ENCODE peak calls at places on chromosomes 4 and X, in ten cellular contexts. T, R, P, Y, A, U, Z, N, B and W are unnamed samples.

GRCh38 chrX:133527415-133527814 is 112.1 kb upstream of the GPC4 start:
- DNase-seq in Y (no peak), T (no peak), R (no peak), A (no peak), U (no peak), P (no peak), B (no peak), Z (no peak), N (no peak), W (no peak)

GRCh38 chr4:105474110-105474518 is 252 bp upstream of the PPA2 start:
- DNase-seq in P (no peak), Y (peak), Z (peak), N (no peak), A (no peak), U (peak), T (no peak), R (peak), B (no peak), W (peak)

GRCh38 chrX:33307954-33308353 is 96.6 kb upstream of the DMD start:
- DNase-seq in U (no peak), Y (no peak), T (no peak), N (no peak), P (no peak), Z (peak), B (no peak), R (no peak), A (no peak), W (no peak)

GRCh38 chr4:109723110-109723509 is 6.8 kb downstream of the PLA2G12A start:
- DNase-seq in Z (no peak), A (no peak), R (no peak), B (no peak), T (no peak), U (no peak), N (no peak), Y (no peak), P (no peak), W (no peak)

GRCh38 chrX:105191878-105192277 is 28.6 kb downstream of the TEX13A start:
- DNase-seq in R (no peak), N (peak), B (no peak), U (no peak), T (no peak), Z (peak), Y (no peak), A (no peak), P (peak), W (no peak)

GRCh38 chrX:15761564-15762191 is 23.6 kb downstream of the CA5B start:
- DNase-seq in P (no peak), Z (peak), A (no peak), Y (no peak), U (no peak), N (peak), B (no peak), T (no peak), R (no peak), W (no peak)

GRCh38 chrX:32137525-32137924 is 1065.7 kb upstream of the FTHL17 start:
- DNase-seq in N (no peak), T (no peak), Z (no peak), A (no peak), Y (no peak), B (no peak), U (no peak), P (no peak), R (no peak), W (no peak)

GRCh38 chrX:7120578-7121219 is 26.8 kb upstream of the STS start:
- DNase-seq in U (no peak), B (peak), N (no peak), Y (no peak), A (no peak), R (no peak), Z (peak), T (peak), P (no peak), W (no peak)

GRCh38 chr4:54971474-54971950 is 153.9 kb downstream of the KDR start:
- DNase-seq in P (peak), B (peak), U (no peak), A (no peak), N (peak), T (no peak), R (no peak), Z (peak), Y (no peak), W (no peak)

GRCh38 chr4:100224160-100224559 is 33.9 kb upstream of the DDIT4L start:
- DNase-seq in Z (no peak), P (no peak), B (no peak), N (no peak), A (no peak), Y (no peak), U (no peak), R (no peak), T (no peak), W (no peak)

GRCh38 chr4:74997942-74998341 is 65.0 kb downstream of the PARM1 start:
- DNase-seq in R (no peak), B (no peak), P (no peak), N (no peak), Z (no peak), T (peak), Y (no peak), A (no peak), U (no peak), W (no peak)

GRCh38 chr4:6278801-6279197 is 9.1 kb downstream of the WFS1 start:
- DNase-seq in P (no peak), U (no peak), Z (peak), B (peak), Y (no peak), N (peak), T (no peak), R (peak), A (no peak), W (no peak)

GRCh38 chrX:70022608-70023007 is 27.1 kb downstream of the AWAT2 start:
- DNase-seq in B (no peak), N (no peak), A (no peak), U (no peak), T (no peak), Y (no peak), P (no peak), R (no peak), Z (no peak), W (no peak)

GRCh38 chrX:63930140-63930539 is 145.1 kb upstream of the ARHGEF9 start:
- DNase-seq in N (peak), P (no peak), A (no peak), U (no peak), Y (no peak), R (no peak), T (no peak), Z (no peak), B (no peak), W (no peak)

GRCh38 chr4:14809203-14809602 is 193.1 kb upstream of the CPEB2 start:
- DNase-seq in U (no peak), B (no peak), Y (no peak), P (no peak), Z (no peak), T (no peak), R (no peak), A (no peak), N (no peak), W (no peak)

GRCh38 chr4:168451744-168452394 is 28.4 kb downstream of the DDX60L start:
- DNase-seq in A (no peak), R (no peak), P (peak), Z (peak), N (no peak), B (no peak), Y (no peak), U (no peak), T (no peak), W (no peak)

GRCh38 chr4:7338059-7338452 is 96.7 kb downstream of the PSAPL1 start:
- DNase-seq in Z (no peak), T (no peak), B (no peak), R (no peak), P (no peak), Y (no peak), N (no peak), U (no peak), A (no peak), W (no peak)

GRCh38 chrX:83759872-83760271 is 101.1 kb upstream of the CYLC1 start:
- DNase-seq in N (peak), Y (no peak), Z (no peak), A (no peak), B (peak), R (no peak), T (no peak), P (no peak), U (no peak), W (no peak)

GRCh38 chr4:72319596-72319995 is 249.4 kb downstream of the ADAMTS3 start:
- DNase-seq in A (no peak), Y (no peak), N (no peak), P (no peak), T (no peak), Z (peak), U (no peak), R (no peak), B (no peak), W (no peak)

GRCh38 chr4:5460106-5460801 is 248.1 kb downstream of the EVC2 start:
- DNase-seq in A (peak), Z (peak), N (peak), P (peak), T (no peak), R (peak), U (no peak), B (peak), Y (no peak), W (no peak)

GRCh38 chr4:153759407-153760226 is at the start of gene RNF175:
- DNase-seq in N (peak), Y (no peak), B (no peak), U (no peak), T (no peak), R (no peak), A (peak), Z (no peak), P (no peak), W (peak)

DNA sequence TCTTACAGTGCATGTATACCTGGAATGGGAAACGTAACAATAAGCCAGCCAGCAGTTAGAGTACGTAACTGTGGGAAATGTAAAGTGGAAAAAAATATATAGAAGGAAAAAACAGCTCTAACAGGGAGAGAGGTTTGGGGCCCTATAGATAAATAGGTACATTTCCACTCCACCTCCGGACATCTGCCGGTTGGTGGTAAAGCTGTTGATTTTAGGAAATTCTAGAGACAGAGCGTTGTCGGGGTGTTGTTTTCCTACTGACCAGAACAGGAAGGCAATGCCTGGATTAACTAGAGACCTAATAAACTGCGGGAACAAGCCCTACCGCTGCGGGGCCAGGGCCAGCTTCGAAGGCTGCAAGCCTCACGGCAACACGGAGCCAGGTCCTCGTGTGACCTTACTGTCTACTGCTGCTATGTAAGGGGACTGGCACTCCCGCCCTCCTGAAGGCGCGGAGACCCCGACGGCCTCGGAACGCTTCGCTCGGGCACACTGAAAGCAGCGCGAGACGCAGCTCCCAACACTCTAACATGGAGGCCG is 757 bp upstream of the CDKN2AIP start:
- DNase-seq in Y (no peak), Z (peak), R (no peak), A (no peak), U (no peak), N (no peak), T (peak), B (no peak), P (no peak), W (no peak)
- TF ChIP-seq POLR2AphosphoS5 in Y (no peak), Z (no peak), R (no peak), A (no peak), U (no peak), N (peak), T (peak), B (peak), P (no peak), W (no peak)

DNA sequence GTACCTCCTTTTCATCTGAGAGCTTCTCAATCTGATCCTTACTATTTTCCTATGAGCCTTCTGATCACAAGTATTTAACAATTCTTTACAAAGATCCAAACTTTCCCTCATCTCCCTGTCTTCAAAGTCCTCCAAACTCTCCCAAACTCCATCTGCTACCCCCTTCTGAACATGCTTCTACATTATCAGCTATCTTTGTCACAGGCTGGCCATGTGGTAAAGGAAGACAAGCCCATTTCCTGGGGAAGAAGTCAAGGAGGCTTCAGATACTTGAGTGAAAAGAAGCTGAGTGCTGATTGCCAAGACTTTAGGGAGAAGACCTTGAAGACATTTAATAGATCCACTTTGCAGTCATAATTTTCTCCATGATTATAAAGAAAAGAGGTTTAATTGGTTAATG is 231.4 kb downstream of the CWH43 start:
- DNase-seq in Y (no peak), U (no peak), A (no peak), R (no peak), T (no peak), N (no peak), P (no peak), Z (no peak), B (no peak), W (no peak)
- TF ChIP-seq POLR2AphosphoS5 in Y (no peak), U (no peak), A (no peak), R (no peak), T (no peak), N (no peak), P (no peak), Z (no peak), B (no peak), W (no peak)

DNA sequence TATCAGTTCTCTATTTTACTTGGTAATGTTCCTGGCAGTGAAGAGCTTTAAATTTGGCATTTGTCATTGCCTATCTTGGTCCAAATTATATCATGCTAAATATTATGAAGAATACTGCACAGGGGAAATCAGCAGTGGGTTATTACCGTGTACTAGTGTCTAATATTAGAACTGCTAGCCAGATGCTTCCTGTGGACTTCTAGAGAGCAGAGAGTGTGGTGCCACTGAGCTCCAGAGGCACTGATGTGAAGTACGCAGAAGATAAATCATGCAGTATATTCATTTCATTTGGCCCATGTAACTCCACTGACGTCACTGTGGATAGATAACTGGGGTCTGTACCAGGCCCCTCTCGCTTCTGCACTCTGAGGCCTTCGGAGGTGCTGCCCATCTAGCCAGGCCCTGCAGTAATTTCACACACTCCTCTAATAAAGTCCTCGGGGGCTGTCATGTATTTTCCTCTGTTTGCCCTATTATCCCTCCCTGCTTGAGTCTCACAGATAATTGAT is 80.0 kb downstream of the ALPK1 start:
- DNase-seq in R (no peak), T (no peak), A (no peak), N (peak), P (no peak), B (no peak), U (no peak), Z (no peak), Y (no peak), W (no peak)
- TF ChIP-seq POLR2AphosphoS5 in R (no peak), T (no peak), A (no peak), N (no peak), P (no peak), B (no peak), U (no peak), Z (no peak), Y (no peak), W (no peak)

GRCh38 chr4:85474818-85475630 is at the start of gene ARHGAP24:
- DNase-seq in P (no peak), T (peak), Z (peak), U (peak), Y (peak), N (peak), A (peak), B (peak), R (peak), W (peak)
- TF ChIP-seq POLR2AphosphoS5 in P (peak), T (peak), Z (no peak), U (peak), Y (peak), N (no peak), A (peak), B (no peak), R (no peak), W (peak)

GRCh38 chr4:155376387-155377268 is at the start of gene MAP9:
- DNase-seq in U (peak), T (peak), Z (peak), N (peak), P (peak), B (no peak), A (peak), Y (peak), R (peak), W (peak)
- TF ChIP-seq POLR2AphosphoS5 in U (no peak), T (peak), Z (no peak), N (peak), P (no peak), B (no peak), A (peak), Y (no peak), R (no peak), W (no peak)

DNA sequence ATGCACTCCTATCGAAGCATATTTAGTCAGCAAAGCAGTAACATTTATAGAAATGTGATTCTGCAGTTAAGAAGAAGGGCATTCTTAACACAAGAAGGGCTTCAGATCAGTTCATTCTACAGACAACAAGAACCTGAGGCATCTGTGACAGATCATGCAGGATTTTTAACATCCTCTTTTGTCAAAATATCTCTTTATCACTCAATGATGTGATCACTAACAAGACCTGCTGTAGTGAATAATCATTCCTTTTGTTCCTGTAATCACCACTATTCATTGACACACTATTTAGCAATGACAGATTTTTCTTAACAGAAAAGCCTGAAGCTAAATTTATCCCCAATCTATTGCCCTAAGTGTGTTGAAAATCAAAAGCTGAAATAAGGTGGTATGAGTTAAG is 47.8 kb upstream of the ARHGAP24 start:
- DNase-seq in T (no peak), U (no peak), Y (no peak), P (no peak), R (no peak), B (no peak), A (no peak), N (no peak), Z (no peak), W (no peak)
- TF ChIP-seq POLR2AphosphoS5 in T (no peak), U (no peak), Y (no peak), P (no peak), R (no peak), B (no peak), A (no peak), N (no peak), Z (no peak), W (no peak)

DNA sequence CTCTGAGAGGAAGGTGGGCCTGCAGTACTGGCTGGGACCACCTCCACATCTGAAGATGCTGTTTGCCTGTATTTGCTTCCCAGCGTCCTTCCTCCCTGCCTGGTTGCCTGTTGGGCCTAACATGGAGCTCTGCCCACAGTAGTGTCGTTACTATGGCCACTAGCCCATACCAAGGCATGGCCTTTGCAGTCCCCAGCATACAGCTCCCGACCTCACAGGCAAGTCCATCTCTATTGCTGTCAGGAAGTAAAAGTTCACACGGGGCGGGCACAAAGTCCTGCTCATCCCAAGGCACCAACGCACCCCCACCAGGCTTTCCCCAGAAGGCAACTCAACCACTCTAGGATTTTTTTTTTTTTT is 71.6 kb downstream of the MAML3 start:
- DNase-seq in R (no peak), A (no peak), B (no peak), N (peak), U (no peak), T (no peak), Z (no peak), P (no peak), Y (no peak), W (no peak)
- TF ChIP-seq POLR2AphosphoS5 in R (no peak), A (no peak), B (no peak), N (no peak), U (no peak), T (no peak), Z (no peak), P (no peak), Y (no peak), W (no peak)